ENCODE peak calls at places on chromosomes 16 and 17, in four cellular contexts. One of them, this sample, is unnamed.

GRCh38 chr17:45030733-45031132 is 20.7 kb downstream of the DCAKD start:
- DNase-seq in heart right ventricle: no peak
- DNase-seq in GM04503: no peak
- DNase-seq in GM12865: no peak
- DNase-seq in this sample: no peak

GRCh38 chr16:87210949-87211348 is 106.2 kb downstream of the C16orf95 start:
- DNase-seq in heart right ventricle: no peak
- DNase-seq in GM04503: no peak
- DNase-seq in GM12865: no peak
- DNase-seq in this sample: no peak

GRCh38 chr17:74875970-74876593 is 3.3 kb upstream of the FDXR start:
- DNase-seq in heart right ventricle: no peak
- DNase-seq in GM04503: no peak
- DNase-seq in GM12865: no peak
- DNase-seq in this sample: no peak

GRCh38 chr16:1094124-1094479 is 1.9 kb downstream of the C1QTNF8 start:
- DNase-seq in heart right ventricle: no peak
- DNase-seq in GM04503: no peak
- DNase-seq in GM12865: no peak
- DNase-seq in this sample: no peak

GRCh38 chr16:2465653-2466415 is 5.3 kb upstream of the NTN3 start:
- DNase-seq in heart right ventricle: no peak
- DNase-seq in GM04503: no peak
- DNase-seq in GM12865: no peak
- DNase-seq in this sample: no peak

GRCh38 chr17:76726231-76726765 is at the start of gene JMJD6:
- DNase-seq in heart right ventricle: peak; percentile 96
- DNase-seq in GM04503: peak; percentile 78
- DNase-seq in GM12865: peak; percentile 99
- DNase-seq in this sample: peak; percentile 96

GRCh38 chr16:27671410-27671809 is 121.5 kb downstream of the KATNIP start:
- DNase-seq in heart right ventricle: no peak
- DNase-seq in GM04503: no peak
- DNase-seq in GM12865: no peak
- DNase-seq in this sample: no peak

GRCh38 chr16:61887903-61888302 is 148.3 kb downstream of the CDH8 start:
- DNase-seq in heart right ventricle: no peak
- DNase-seq in GM04503: peak; percentile 37
- DNase-seq in GM12865: peak; percentile 59
- DNase-seq in this sample: no peak

GRCh38 chr16:68257251-68257905 is 6.9 kb upstream of the SLC7A6 start:
- DNase-seq in heart right ventricle: no peak
- DNase-seq in GM04503: no peak
- DNase-seq in GM12865: peak; percentile 70
- DNase-seq in this sample: peak; percentile 83

GRCh38 chr17:58679263-58680037 is 12.4 kb downstream of the TEX14 start:
- DNase-seq in heart right ventricle: no peak
- DNase-seq in GM04503: no peak
- DNase-seq in GM12865: peak; percentile 94
- DNase-seq in this sample: no peak

GRCh38 chr16:1965610-1966009 is 984 bp upstream of the RPS2 start:
- DNase-seq in heart right ventricle: no peak
- DNase-seq in GM04503: no peak
- DNase-seq in GM12865: no peak
- DNase-seq in this sample: no peak

GRCh38 chr16:46929378-46930332 is 43.8 kb downstream of the DNAJA2 start:
- DNase-seq in heart right ventricle: peak; percentile 68
- DNase-seq in GM04503: no peak
- DNase-seq in GM12865: peak; percentile 83
- DNase-seq in this sample: peak; percentile 91

GRCh38 chr16:50473375-50473945 is 74.7 kb upstream of the NKD1 start:
- DNase-seq in heart right ventricle: no peak
- DNase-seq in GM04503: no peak
- DNase-seq in GM12865: peak; percentile 78
- DNase-seq in this sample: no peak

GRCh38 chr17:59706900-59707181 is 389 bp downstream of the PTRH2 start:
- DNase-seq in heart right ventricle: no peak
- DNase-seq in GM04503: no peak
- DNase-seq in GM12865: no peak
- DNase-seq in this sample: no peak

GRCh38 chr17:46994993-46995392 is 15.9 kb upstream of the RPRML start:
- DNase-seq in heart right ventricle: no peak
- DNase-seq in GM04503: no peak
- DNase-seq in GM12865: no peak
- DNase-seq in this sample: no peak

GRCh38 chr16:30741461-30741914 is 6.7 kb upstream of the PHKG2 start:
- DNase-seq in heart right ventricle: no peak
- DNase-seq in GM04503: peak; percentile 72
- DNase-seq in GM12865: no peak
- DNase-seq in this sample: no peak

GRCh38 chr16:53817117-53817516 is 113.2 kb downstream of the FTO start:
- DNase-seq in heart right ventricle: no peak
- DNase-seq in GM04503: peak; percentile 73
- DNase-seq in GM12865: no peak
- DNase-seq in this sample: no peak

GRCh38 chr17:79420318-79421243 is 190.3 kb downstream of the RBFOX3 start:
- DNase-seq in heart right ventricle: no peak
- DNase-seq in GM04503: no peak
- DNase-seq in GM12865: no peak
- DNase-seq in this sample: peak; percentile 63

GRCh38 chr17:74833501-74834361 is 26.0 kb downstream of the GRIN2C start:
- DNase-seq in heart right ventricle: no peak
- DNase-seq in GM04503: peak; percentile 13
- DNase-seq in GM12865: no peak
- DNase-seq in this sample: peak; percentile 78

GRCh38 chr17:34424814-34425490 is 61.9 kb upstream of the CCL1 start:
- DNase-seq in heart right ventricle: no peak
- DNase-seq in GM04503: no peak
- DNase-seq in GM12865: no peak
- DNase-seq in this sample: no peak

GRCh38 chr17:7912927-7913524 is 3.1 kb downstream of the RNF227 start:
- DNase-seq in heart right ventricle: no peak
- DNase-seq in GM04503: no peak
- DNase-seq in GM12865: peak; percentile 89
- DNase-seq in this sample: peak; percentile 81

GRCh38 chr16:78654929-78655328 is 555.5 kb downstream of the WWOX start:
- DNase-seq in heart right ventricle: no peak
- DNase-seq in GM04503: no peak
- DNase-seq in GM12865: no peak
- DNase-seq in this sample: no peak

GRCh38 chr17:3963214-3964201 is 729 bp downstream of the ATP2A3 start:
- DNase-seq in heart right ventricle: no peak
- DNase-seq in GM04503: no peak
- DNase-seq in GM12865: peak; percentile 82
- DNase-seq in this sample: peak; percentile 77

GRCh38 chr16:23072084-23072599 is 77.1 kb downstream of the USP31 start:
- DNase-seq in heart right ventricle: peak; percentile 90
- DNase-seq in GM04503: no peak
- DNase-seq in GM12865: no peak
- DNase-seq in this sample: no peak

GRCh38 chr17:78357177-78357586 is 2.7 kb downstream of the SOCS3 start:
- DNase-seq in heart right ventricle: peak; percentile 52
- DNase-seq in GM04503: no peak
- DNase-seq in GM12865: no peak
- DNase-seq in this sample: no peak

GRCh38 chr17:16534236-16534635 is 34.8 kb downstream of the ZNF287 start:
- DNase-seq in heart right ventricle: no peak
- DNase-seq in GM04503: no peak
- DNase-seq in GM12865: no peak
- DNase-seq in this sample: no peak

GRCh38 chr17:76747716-76748360 is 9.9 kb downstream of the MFSD11 start:
- DNase-seq in heart right ventricle: no peak
- DNase-seq in GM04503: no peak
- DNase-seq in GM12865: no peak
- DNase-seq in this sample: no peak

GRCh38 chr17:74355065-74355464 is 6.6 kb downstream of the BTBD17 start:
- DNase-seq in heart right ventricle: no peak
- DNase-seq in GM04503: no peak
- DNase-seq in GM12865: no peak
- DNase-seq in this sample: no peak

GRCh38 chr17:36977066-36977465 is 28.3 kb downstream of the AATF start:
- DNase-seq in heart right ventricle: no peak
- DNase-seq in GM04503: no peak
- DNase-seq in GM12865: no peak
- DNase-seq in this sample: no peak

GRCh38 chr17:82283208-82283749 is 9.8 kb upstream of the CSNK1D start:
- DNase-seq in heart right ventricle: no peak
- DNase-seq in GM04503: no peak
- DNase-seq in GM12865: no peak
- DNase-seq in this sample: no peak

GRCh38 chr16:82630688-82631087 is 3.9 kb downstream of the CDH13 start:
- DNase-seq in heart right ventricle: no peak
- DNase-seq in GM04503: no peak
- DNase-seq in GM12865: no peak
- DNase-seq in this sample: no peak

This sample was measured in GM13976.